ENCODE peak calls at places on chromosomes 11 and 22, in seven cellular contexts. W is tibial nerve, A is tibial artery, O is HCT116, M is kidney, C is iPS DF 6.9, I is pancreas. Q is an unnamed sample.
A peak's percentile ranks its signal among the peaks of the same experiment; 100 is the strongest.

GRCh38 chr11:133842053-133842452 is 3.3 kb downstream of the SPATA19 start:
- DNase-seq in W (no peak), A (no peak), O (no peak), M (no peak), C (no peak), I (no peak), Q (no peak)

GRCh38 chr11:84526250-84526649 is 1100.9 kb downstream of the DLG2 start:
- DNase-seq in W (no peak), A (no peak), O (no peak), M (no peak), C (no peak), I (no peak), Q (no peak)

GRCh38 chr22:30416403-30416802 is 9.2 kb upstream of the MTFP1 start:
- DNase-seq in W (no peak), A (no peak), O (no peak), M (no peak), C (no peak), I (no peak), Q (no peak)

GRCh38 chr11:65274734-65275682 is 13.2 kb downstream of the POLA2 start:
- DNase-seq in W (peak; percentile 94), A (peak; percentile 81), O (peak; percentile 68), M (peak; percentile 72), C (no peak), I (peak; percentile 72), Q (peak; percentile 83)

GRCh38 chr22:44972363-44973083 is 37.3 kb downstream of the PHF21B start:
- DNase-seq in W (no peak), A (no peak), O (no peak), M (no peak), C (no peak), I (no peak), Q (no peak)

GRCh38 chr11:128929991-128930390 is 12.7 kb downstream of the TP53AIP1 start:
- DNase-seq in W (no peak), A (no peak), O (no peak), M (no peak), C (no peak), I (no peak), Q (no peak)

GRCh38 chr22:30245181-30245984 is 1.2 kb downstream of the LIF start:
- DNase-seq in W (no peak), A (no peak), O (no peak), M (no peak), C (no peak), I (no peak), Q (no peak)

GRCh38 chr11:63179446-63180068 is 35.5 kb upstream of the SLC22A24 start:
- DNase-seq in W (no peak), A (no peak), O (no peak), M (no peak), C (no peak), I (no peak), Q (no peak)

GRCh38 chr11:68840661-68841653 is 759 bp downstream of the CPT1A start:
- DNase-seq in W (no peak), A (peak; percentile 77), O (no peak), M (peak; percentile 89), C (no peak), I (peak; percentile 74), Q (peak; percentile 52)

GRCh38 chr11:66510271-66510989 is at the start of gene BBS1:
- DNase-seq in W (peak; percentile 83), A (peak; percentile 92), O (peak; percentile 52), M (peak; percentile 94), C (peak; percentile 48), I (peak; percentile 80), Q (peak; percentile 85)
- H3K27ac ChIP-seq in W (peak within 1 kb of the TSS; percentile 73), A (peak within 1 kb of the TSS; percentile 78), O (peak within 1 kb of the TSS; percentile 54), M (no peak within 1 kb of the TSS), C (no peak within 1 kb of the TSS), I (no peak within 1 kb of the TSS), Q (peak within 1 kb of the TSS; percentile 59)

DNA sequence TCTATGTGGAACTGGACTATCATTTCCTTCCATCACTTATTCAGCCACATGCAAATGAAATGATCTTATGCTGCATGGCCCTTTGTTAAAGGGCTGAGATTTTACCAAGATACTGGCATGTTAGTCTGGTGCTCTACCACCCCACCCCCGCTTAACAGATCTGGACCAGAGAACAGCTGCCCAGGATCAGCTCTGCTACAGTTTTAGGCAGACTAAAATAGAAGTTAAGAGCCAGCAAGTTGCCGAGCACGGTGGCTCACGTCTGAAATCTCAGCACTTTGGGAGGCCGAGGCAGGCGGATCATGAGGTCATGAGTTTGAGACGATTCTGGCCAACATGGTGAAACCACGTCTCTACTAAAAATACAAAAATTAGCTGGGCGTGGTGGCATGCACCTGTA is 4.6 kb downstream of the DDB1 start:
- DNase-seq in W (no peak), A (no peak), O (no peak), M (no peak), C (no peak), I (no peak), Q (no peak)
- H3K36me3 ChIP-seq in W (no peaks in the 10 kb centered on the region), A (peaks cover 54% of the 10 kb centered on the region), O (peaks cover 49% of the 10 kb centered on the region), M (peaks cover 33% of the 10 kb centered on the region), C (peaks cover 13% of the 10 kb centered on the region), I (peaks cover 30% of the 10 kb centered on the region), Q (peaks cover 15% of the 10 kb centered on the region)

GRCh38 chr11:75317446-75318122 is 33.9 kb downstream of the ARRB1 start:
- DNase-seq in W (no peak), A (no peak), O (no peak), M (peak; percentile 59), C (no peak), I (no peak), Q (no peak)
- H3K27ac ChIP-seq in W (peak overlapping the region; percentile 2), A (no peak overlapping the region), O (no peak overlapping the region), M (no peak overlapping the region), C (no peak overlapping the region), I (no peak overlapping the region), Q (no peak overlapping the region)

DNA sequence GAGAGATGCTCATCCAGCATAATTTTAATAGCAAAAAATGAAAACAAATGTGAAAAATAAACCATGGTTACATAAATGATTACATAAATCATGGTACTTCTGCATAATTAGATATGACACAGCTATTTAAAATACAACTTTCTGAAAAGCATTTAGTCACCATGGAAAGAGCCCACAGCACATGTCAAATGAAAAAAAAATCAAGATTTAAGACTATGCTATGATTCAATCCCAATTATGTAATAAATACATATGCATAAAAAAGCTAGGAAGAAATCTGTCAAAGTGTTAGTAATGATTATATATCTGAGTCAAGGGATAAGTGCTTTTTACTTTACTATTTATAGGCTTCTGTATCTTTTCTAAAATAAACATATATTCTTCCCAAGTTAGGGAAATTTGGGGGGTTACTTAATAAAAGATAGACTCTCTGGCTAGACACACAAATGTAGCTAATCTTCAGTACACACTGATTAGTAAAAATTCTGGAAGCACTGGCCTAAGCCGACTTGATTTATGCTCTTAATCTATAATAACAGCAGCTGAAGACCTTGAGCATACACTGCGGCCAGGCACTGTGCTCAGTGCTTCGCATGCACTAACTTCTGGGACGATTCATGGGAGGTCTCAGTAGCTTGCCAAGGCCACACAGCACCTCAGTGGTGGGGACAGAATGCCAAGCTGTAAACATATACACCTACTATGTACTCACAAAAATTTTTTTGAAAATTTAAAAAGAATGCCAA is 19.6 kb downstream of the SERPIND1 start:
- DNase-seq in W (no peak), A (no peak), O (no peak), M (no peak), C (no peak), I (no peak), Q (no peak)
- H3K36me3 ChIP-seq in W (peaks cover 6% of the 10 kb centered on the region), A (peaks cover 73% of the 10 kb centered on the region), O (peaks cover 4% of the 10 kb centered on the region), M (peaks cover 34% of the 10 kb centered on the region), C (peaks cover 2% of the 10 kb centered on the region), I (peaks cover 28% of the 10 kb centered on the region), Q (peaks cover 54% of the 10 kb centered on the region)

DNA sequence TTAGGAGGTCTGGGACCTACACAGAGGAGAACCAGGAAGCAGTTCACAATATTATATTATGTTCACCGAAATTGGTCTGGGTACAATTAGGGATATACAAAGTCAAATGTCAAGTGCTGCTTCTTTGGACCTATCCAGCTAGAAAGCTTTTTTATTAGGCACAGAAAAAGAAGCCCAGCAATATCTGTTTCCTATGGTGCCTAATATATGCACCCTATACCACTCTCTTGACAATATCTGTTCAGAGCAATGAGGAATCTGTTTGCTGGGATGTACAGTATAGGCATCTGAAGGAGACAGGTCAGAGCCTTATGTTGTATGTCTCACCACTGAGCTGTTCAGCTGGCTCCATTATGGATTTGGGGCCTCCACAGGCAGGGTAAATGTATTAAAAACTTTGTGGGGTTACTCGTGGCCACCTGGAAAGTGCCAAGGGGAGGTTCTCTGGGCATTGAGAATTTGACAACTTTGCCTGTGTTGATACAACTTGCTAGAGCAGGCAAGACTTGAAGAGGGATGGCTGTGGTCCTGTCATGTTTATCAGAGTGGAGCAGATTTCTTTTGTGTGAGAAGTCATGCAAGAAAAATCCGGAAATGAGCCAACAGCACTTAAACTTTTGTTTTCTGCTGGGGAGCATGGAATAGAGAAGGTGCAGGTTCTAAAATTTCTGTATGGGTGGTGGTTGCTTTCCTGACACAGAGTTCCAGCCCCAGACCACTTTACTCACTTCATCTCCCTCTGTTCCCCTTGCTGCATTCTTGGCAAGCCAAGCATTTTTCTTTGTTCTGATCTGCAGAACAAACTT is 10.1 kb downstream of the STIM1 start:
- DNase-seq in W (no peak), A (no peak), O (no peak), M (no peak), C (no peak), I (no peak), Q (peak; percentile 82)
- H3K27ac ChIP-seq in W (peak overlapping the region; percentile 72), A (peak overlapping the region; percentile 57), O (no peak overlapping the region), M (no peak overlapping the region), C (no peak overlapping the region), I (no peak overlapping the region), Q (peak overlapping the region; percentile 94)

GRCh38 chr11:70107756-70108155 is 29.6 kb downstream of the ANO1 start:
- DNase-seq in W (no peak), A (no peak), O (no peak), M (no peak), C (no peak), I (no peak), Q (no peak)
- H3K36me3 ChIP-seq in W (no peaks in the 10 kb centered on the region), A (peaks cover 22% of the 10 kb centered on the region), O (no peaks in the 10 kb centered on the region), M (no peaks in the 10 kb centered on the region), C (no peaks in the 10 kb centered on the region), I (no peaks in the 10 kb centered on the region), Q (no peaks in the 10 kb centered on the region)

GRCh38 chr11:46504817-46505613 is 88.8 kb downstream of the AMBRA1 start:
- DNase-seq in W (no peak), A (no peak), O (no peak), M (no peak), C (no peak), I (no peak), Q (no peak)
- H3K27ac ChIP-seq in W (no peak overlapping the region), A (no peak overlapping the region), O (no peak overlapping the region), M (no peak overlapping the region), C (no peak overlapping the region), I (no peak overlapping the region), Q (no peak overlapping the region)

Q was measured in thyroid gland.